ENCODE peak calls at places on chromosomes 12 and 14, in seven cellular contexts. One of them, this sample, is unnamed.

GRCh38 chr12:45730116-45730841 is 773 bp downstream of the ARID2 start:
- DNase-seq in lower lobe of right lung: peak; percentile 67
- DNase-seq in adrenal gland: peak; percentile 50
- DNase-seq in mammary epithelial cell: peak; percentile 58
- DNase-seq in nephron progenitor cell: peak; percentile 61
- DNase-seq in tibial artery: peak; percentile 34
- DNase-seq in glutamatergic neuron: peak; percentile 51
- DNase-seq in this sample: peak; percentile 84

GRCh38 chr14:69281450-69282169 is 21.7 kb downstream of the GALNT16 start:
- DNase-seq in adrenal gland: no peak
- DNase-seq in tibial artery: no peak
- DNase-seq in lower lobe of right lung: no peak
- DNase-seq in nephron progenitor cell: no peak
- DNase-seq in mammary epithelial cell: no peak
- DNase-seq in glutamatergic neuron: no peak
- DNase-seq in this sample: peak; percentile 29

GRCh38 chr12:85955127-85955526 is 81.0 kb downstream of the NTS start:
- DNase-seq in lower lobe of right lung: no peak
- DNase-seq in glutamatergic neuron: no peak
- DNase-seq in tibial artery: no peak
- DNase-seq in nephron progenitor cell: no peak
- DNase-seq in adrenal gland: no peak
- DNase-seq in mammary epithelial cell: no peak
- DNase-seq in this sample: no peak

GRCh38 chr12:95848575-95849388 is 10.0 kb upstream of the SNRPF start:
- DNase-seq in adrenal gland: no peak
- DNase-seq in mammary epithelial cell: peak; percentile 23
- DNase-seq in glutamatergic neuron: no peak
- DNase-seq in lower lobe of right lung: no peak
- DNase-seq in nephron progenitor cell: no peak
- DNase-seq in tibial artery: no peak
- DNase-seq in this sample: peak; percentile 81

GRCh38 chr14:79369359-79370332 is 841.7 kb downstream of the DIO2 start:
- DNase-seq in tibial artery: no peak
- DNase-seq in adrenal gland: no peak
- DNase-seq in mammary epithelial cell: peak; percentile 5
- DNase-seq in lower lobe of right lung: no peak
- DNase-seq in nephron progenitor cell: no peak
- DNase-seq in glutamatergic neuron: no peak
- DNase-seq in this sample: no peak

GRCh38 chr12:12872139-12872933 is 19.0 kb upstream of the GPRC5A start:
- DNase-seq in adrenal gland: no peak
- DNase-seq in glutamatergic neuron: no peak
- DNase-seq in tibial artery: no peak
- DNase-seq in lower lobe of right lung: peak; percentile 55
- DNase-seq in mammary epithelial cell: peak; percentile 98
- DNase-seq in nephron progenitor cell: no peak
- DNase-seq in this sample: peak; percentile 78

GRCh38 chr12:67827820-67828383 is 161.3 kb upstream of the IFNG-AS1 start:
- DNase-seq in lower lobe of right lung: no peak
- DNase-seq in mammary epithelial cell: peak; percentile 99
- DNase-seq in nephron progenitor cell: no peak
- DNase-seq in adrenal gland: peak; percentile 48
- DNase-seq in tibial artery: peak; percentile 24
- DNase-seq in glutamatergic neuron: no peak
- DNase-seq in this sample: no peak

GRCh38 chr14:89572566-89573398 is 155.7 kb upstream of the FOXN3 start:
- DNase-seq in tibial artery: no peak
- DNase-seq in lower lobe of right lung: no peak
- DNase-seq in glutamatergic neuron: no peak
- DNase-seq in nephron progenitor cell: no peak
- DNase-seq in mammary epithelial cell: no peak
- DNase-seq in adrenal gland: no peak
- DNase-seq in this sample: no peak

GRCh38 chr12:68402422-68402821 is 70.3 kb upstream of the MDM1 start:
- DNase-seq in glutamatergic neuron: no peak
- DNase-seq in mammary epithelial cell: no peak
- DNase-seq in nephron progenitor cell: no peak
- DNase-seq in lower lobe of right lung: no peak
- DNase-seq in tibial artery: no peak
- DNase-seq in adrenal gland: no peak
- DNase-seq in this sample: no peak

GRCh38 chr12:75910452-75910722 is 121.2 kb downstream of the PHLDA1 start:
- DNase-seq in adrenal gland: no peak
- DNase-seq in lower lobe of right lung: no peak
- DNase-seq in nephron progenitor cell: no peak
- DNase-seq in glutamatergic neuron: no peak
- DNase-seq in mammary epithelial cell: no peak
- DNase-seq in tibial artery: no peak
- DNase-seq in this sample: no peak

DNA sequence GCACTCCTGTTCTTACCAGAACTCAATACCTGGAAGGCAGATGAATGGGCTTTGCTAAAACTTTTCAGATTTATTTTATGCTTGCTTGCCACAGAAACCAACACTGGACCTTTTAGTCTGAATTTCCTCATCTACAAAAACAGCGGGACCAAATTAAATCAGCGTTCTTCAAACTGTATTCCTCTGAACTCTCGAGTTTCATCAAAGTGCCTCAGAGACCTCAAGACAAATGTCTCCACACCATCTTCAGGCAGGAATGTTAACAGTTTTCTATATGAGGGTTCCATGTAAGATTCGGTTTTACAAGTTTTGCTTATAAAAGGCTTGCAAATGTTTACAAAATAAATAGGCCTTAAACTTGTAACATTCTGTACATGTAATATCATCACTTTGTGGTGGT is 74.6 kb downstream of the MED13L start:
- DNase-seq in tibial artery: no peak
- DNase-seq in nephron progenitor cell: no peak
- DNase-seq in mammary epithelial cell: no peak
- DNase-seq in glutamatergic neuron: no peak
- DNase-seq in adrenal gland: no peak
- DNase-seq in lower lobe of right lung: no peak
- DNase-seq in this sample: no peak
- TF ChIP-seq CTCF in tibial artery: no peak
- TF ChIP-seq CTCF in nephron progenitor cell: no peak
- TF ChIP-seq CTCF in mammary epithelial cell: no peak
- TF ChIP-seq CTCF in glutamatergic neuron: no peak
- TF ChIP-seq CTCF in adrenal gland: no peak
- TF ChIP-seq CTCF in lower lobe of right lung: no peak
- TF ChIP-seq CTCF in this sample: peak; percentile 53

GRCh38 chr14:88045705-88046104 is 40.8 kb downstream of the GPR65 start:
- DNase-seq in mammary epithelial cell: no peak
- DNase-seq in adrenal gland: peak; percentile 18
- DNase-seq in tibial artery: peak; percentile 32
- DNase-seq in glutamatergic neuron: no peak
- DNase-seq in lower lobe of right lung: peak; percentile 47
- DNase-seq in nephron progenitor cell: no peak
- DNase-seq in this sample: no peak
- TF ChIP-seq CTCF in mammary epithelial cell: no peak
- TF ChIP-seq CTCF in adrenal gland: no peak
- TF ChIP-seq CTCF in tibial artery: no peak
- TF ChIP-seq CTCF in glutamatergic neuron: no peak
- TF ChIP-seq CTCF in lower lobe of right lung: no peak
- TF ChIP-seq CTCF in nephron progenitor cell: no peak
- TF ChIP-seq CTCF in this sample: no peak

DNA sequence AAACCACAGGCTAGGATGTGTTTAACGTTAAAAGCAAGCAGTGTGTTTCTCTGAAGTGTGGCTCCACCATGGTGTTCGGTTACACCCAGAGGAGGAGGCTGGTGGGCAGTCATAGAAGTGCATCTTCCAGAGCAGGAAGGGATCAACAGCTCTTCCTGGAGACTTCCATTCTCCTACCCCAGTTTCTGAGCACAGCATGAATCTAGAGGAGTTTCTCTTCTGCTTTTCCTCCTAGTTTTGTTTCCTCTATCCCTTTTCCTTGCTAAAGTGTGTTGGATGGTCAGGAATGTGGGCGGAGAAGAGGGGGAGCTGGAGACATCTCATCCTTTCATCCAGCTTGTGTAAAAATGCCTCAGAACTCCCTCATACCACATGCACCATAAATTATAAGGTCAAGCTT is 3.8 kb upstream of the CKAP4 start:
- DNase-seq in nephron progenitor cell: peak; percentile 26
- DNase-seq in lower lobe of right lung: no peak
- DNase-seq in mammary epithelial cell: no peak
- DNase-seq in glutamatergic neuron: no peak
- DNase-seq in tibial artery: no peak
- DNase-seq in adrenal gland: no peak
- DNase-seq in this sample: peak; percentile 55
- TF ChIP-seq CTCF in nephron progenitor cell: no peak
- TF ChIP-seq CTCF in lower lobe of right lung: no peak
- TF ChIP-seq CTCF in mammary epithelial cell: no peak
- TF ChIP-seq CTCF in glutamatergic neuron: no peak
- TF ChIP-seq CTCF in tibial artery: no peak
- TF ChIP-seq CTCF in adrenal gland: no peak
- TF ChIP-seq CTCF in this sample: peak; percentile 18

DNA sequence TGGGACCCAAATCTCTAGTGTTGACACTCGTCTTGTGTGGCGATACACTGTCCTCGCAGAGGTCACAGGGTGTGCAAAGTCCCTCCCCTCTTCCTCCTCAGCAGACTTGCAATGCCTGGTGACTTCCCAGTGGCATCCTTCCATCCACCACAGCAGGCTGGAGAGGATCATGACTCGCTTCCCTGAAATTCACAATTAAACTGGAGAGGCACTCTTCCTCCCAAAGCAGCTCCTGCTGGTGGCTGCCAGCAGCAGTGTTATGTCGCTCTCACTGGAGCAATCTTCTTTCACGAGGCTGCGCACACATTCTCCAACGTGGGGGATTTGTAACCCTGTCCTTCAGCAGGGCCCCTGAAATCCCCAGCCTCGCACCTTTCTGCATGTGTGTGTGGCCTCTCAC is 145.2 kb upstream of the TMCC3 start:
- DNase-seq in mammary epithelial cell: peak; percentile 64
- DNase-seq in nephron progenitor cell: no peak
- DNase-seq in adrenal gland: no peak
- DNase-seq in tibial artery: no peak
- DNase-seq in lower lobe of right lung: no peak
- DNase-seq in glutamatergic neuron: no peak
- DNase-seq in this sample: peak; percentile 81
- TF ChIP-seq CTCF in mammary epithelial cell: no peak
- TF ChIP-seq CTCF in nephron progenitor cell: no peak
- TF ChIP-seq CTCF in adrenal gland: no peak
- TF ChIP-seq CTCF in tibial artery: no peak
- TF ChIP-seq CTCF in lower lobe of right lung: no peak
- TF ChIP-seq CTCF in glutamatergic neuron: no peak
- TF ChIP-seq CTCF in this sample: peak; percentile 22

GRCh38 chr14:100779691-100780080 is 46.2 kb upstream of the MEG3 start:
- DNase-seq in lower lobe of right lung: no peak
- DNase-seq in tibial artery: no peak
- DNase-seq in nephron progenitor cell: no peak
- DNase-seq in glutamatergic neuron: no peak
- DNase-seq in adrenal gland: no peak
- DNase-seq in mammary epithelial cell: no peak
- DNase-seq in this sample: no peak
- TF ChIP-seq CTCF in lower lobe of right lung: no peak
- TF ChIP-seq CTCF in tibial artery: no peak
- TF ChIP-seq CTCF in nephron progenitor cell: no peak
- TF ChIP-seq CTCF in glutamatergic neuron: no peak
- TF ChIP-seq CTCF in adrenal gland: no peak
- TF ChIP-seq CTCF in mammary epithelial cell: no peak
- TF ChIP-seq CTCF in this sample: no peak

DNA sequence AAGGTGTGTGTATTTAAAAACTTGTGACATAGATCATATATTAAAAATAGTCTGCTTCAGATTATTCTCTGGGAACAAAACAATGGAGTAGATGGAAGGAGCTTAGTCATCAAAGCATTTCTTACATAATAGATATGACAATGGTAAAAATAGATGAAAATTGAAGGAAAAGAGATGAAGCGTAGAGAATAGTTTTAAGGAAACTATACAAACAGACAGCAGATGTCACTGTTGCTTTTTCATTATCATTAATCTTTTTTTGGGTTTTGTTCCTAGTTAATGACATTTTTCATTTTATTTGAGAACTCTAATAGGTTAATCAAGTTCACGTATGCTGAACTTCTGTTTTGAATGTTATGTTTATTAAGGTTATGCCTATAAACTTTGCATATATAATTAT is 149.2 kb upstream of the FBXO33 start:
- DNase-seq in lower lobe of right lung: no peak
- DNase-seq in mammary epithelial cell: no peak
- DNase-seq in nephron progenitor cell: no peak
- DNase-seq in glutamatergic neuron: no peak
- DNase-seq in adrenal gland: no peak
- DNase-seq in tibial artery: no peak
- DNase-seq in this sample: no peak
- TF ChIP-seq CTCF in lower lobe of right lung: no peak
- TF ChIP-seq CTCF in mammary epithelial cell: no peak
- TF ChIP-seq CTCF in nephron progenitor cell: peak; percentile 9
- TF ChIP-seq CTCF in glutamatergic neuron: no peak
- TF ChIP-seq CTCF in adrenal gland: no peak
- TF ChIP-seq CTCF in tibial artery: peak; percentile 18
- TF ChIP-seq CTCF in this sample: peak; percentile 71

DNA sequence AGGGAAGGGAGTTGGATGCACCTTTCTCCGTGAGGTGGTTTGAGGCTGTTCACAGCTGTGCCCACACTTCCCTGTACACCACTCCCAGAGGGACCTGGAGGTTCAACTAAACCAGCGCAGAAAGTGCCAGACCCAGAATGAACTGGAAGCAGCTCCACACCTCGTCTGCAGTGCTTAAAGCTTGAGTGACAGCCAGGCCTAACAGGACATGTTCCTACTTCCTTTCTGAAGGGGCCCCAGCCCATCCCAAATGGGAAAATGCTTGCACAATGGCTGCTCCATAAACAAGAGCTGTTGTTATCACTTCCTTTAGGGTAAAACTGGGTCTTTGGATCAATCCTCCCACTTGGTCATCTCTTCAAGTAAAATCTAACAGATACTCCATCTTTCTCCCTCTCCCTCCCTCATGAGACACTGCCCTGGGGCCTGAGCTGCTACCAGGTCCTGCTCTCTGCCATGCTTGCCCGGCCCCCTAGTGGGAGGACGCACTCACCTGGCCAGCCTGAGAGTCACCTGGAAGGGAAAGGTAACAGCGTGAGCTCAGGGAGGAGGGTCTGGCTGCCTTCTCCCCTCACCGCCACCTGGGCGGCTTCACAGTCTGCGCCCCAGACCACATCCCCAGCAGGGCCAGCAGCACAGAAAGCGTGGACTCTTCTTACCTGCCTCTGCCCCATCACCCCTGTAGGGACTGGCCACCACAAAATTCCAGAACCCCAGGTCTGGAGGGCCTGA is 33.5 kb downstream of the ISCA2 start:
- DNase-seq in lower lobe of right lung: no peak
- DNase-seq in nephron progenitor cell: no peak
- DNase-seq in tibial artery: no peak
- DNase-seq in glutamatergic neuron: no peak
- DNase-seq in adrenal gland: no peak
- DNase-seq in mammary epithelial cell: no peak
- DNase-seq in this sample: peak; percentile 75
- TF ChIP-seq CTCF in lower lobe of right lung: no peak
- TF ChIP-seq CTCF in nephron progenitor cell: no peak
- TF ChIP-seq CTCF in tibial artery: no peak
- TF ChIP-seq CTCF in glutamatergic neuron: no peak
- TF ChIP-seq CTCF in adrenal gland: no peak
- TF ChIP-seq CTCF in mammary epithelial cell: no peak
- TF ChIP-seq CTCF in this sample: peak; percentile 64

This sample was measured in endodermal cell.